ENCODE peak calls at places on chromosome 22, in seven cellular contexts. G is IMR-90, K is erythroblast, B is body of pancreas, E is GM12892, F is transverse colon, M is suprapubic skin. Y is an unnamed sample.

GRCh38 chr22:25090225-25090651 is 109.4 kb upstream of the CRYBB3 start:
- DNase-seq in G (no peak), K (no peak), B (no peak), E (no peak), F (no peak), M (no peak), Y (no peak)

GRCh38 chr22:17379939-17380710 is 10.9 kb downstream of the CECR2 start:
- DNase-seq in G (no peak), K (no peak), B (no peak), E (no peak), F (no peak), M (no peak), Y (peak)

GRCh38 chr22:44947846-44948245 is 62.0 kb downstream of the PHF21B start:
- DNase-seq in G (no peak), K (no peak), B (no peak), E (no peak), F (no peak), M (no peak), Y (no peak)

GRCh38 chr22:25334091-25334490 is 114.7 kb downstream of the CRYBB2 start:
- DNase-seq in G (peak), K (peak), B (no peak), E (no peak), F (peak), M (no peak), Y (peak)

GRCh38 chr22:29842740-29843139 is 4.7 kb upstream of the ASCC2 start:
- DNase-seq in G (peak), K (peak), B (no peak), E (no peak), F (no peak), M (no peak), Y (no peak)

GRCh38 chr22:29536411-29536810 is 17.1 kb downstream of the THOC5 start:
- DNase-seq in G (no peak), K (no peak), B (no peak), E (no peak), F (no peak), M (no peak), Y (no peak)

GRCh38 chr22:45454260-45454659 is 40.8 kb downstream of the RIBC2 start:
- DNase-seq in G (peak), K (no peak), B (no peak), E (no peak), F (no peak), M (no peak), Y (no peak)

GRCh38 chr22:27667121-27667843 is 134.3 kb downstream of the MN1 start:
- DNase-seq in G (no peak), K (no peak), B (no peak), E (no peak), F (no peak), M (no peak), Y (no peak)

GRCh38 chr22:23772315-23773246 is at the start of gene MMP11:
- DNase-seq in G (no peak), K (peak), B (peak), E (peak), F (peak), M (no peak), Y (no peak)

GRCh38 chr22:34841321-34841901 is 224.5 kb upstream of the ISX start:
- DNase-seq in G (no peak), K (no peak), B (no peak), E (no peak), F (no peak), M (no peak), Y (no peak)

GRCh38 chr22:23874871-23875270 is 17.2 kb downstream of the SLC2A11 start:
- DNase-seq in G (no peak), K (no peak), B (no peak), E (no peak), F (no peak), M (no peak), Y (no peak)

GRCh38 chr22:24421428-24421931 is 5.9 kb upstream of the ADORA2A start:
- DNase-seq in G (no peak), K (peak), B (no peak), E (peak), F (no peak), M (no peak), Y (no peak)

GRCh38 chr22:24875862-24876506 is 70.0 kb downstream of the SGSM1 start:
- DNase-seq in G (no peak), K (peak), B (no peak), E (no peak), F (no peak), M (no peak), Y (no peak)

GRCh38 chr22:17910561-17911311 is 113.6 kb downstream of the MICAL3 start:
- DNase-seq in G (peak), K (no peak), B (peak), E (no peak), F (peak), M (no peak), Y (peak)

GRCh38 chr22:26318975-26319374 is 110.1 kb upstream of the ASPHD2 start:
- DNase-seq in G (no peak), K (no peak), B (no peak), E (no peak), F (no peak), M (no peak), Y (no peak)

GRCh38 chr22:25780673-25781072 is 38.7 kb downstream of the MYO18B start:
- DNase-seq in G (no peak), K (no peak), B (no peak), E (no peak), F (no peak), M (no peak), Y (no peak)

GRCh38 chr22:39458443-39459083 is 1.8 kb downstream of the MGAT3 start:
- DNase-seq in G (no peak), K (no peak), B (no peak), E (no peak), F (no peak), M (no peak), Y (no peak)
- TF ChIP-seq POLR2A in G (no peak), K (no peak), B (no peak), E (no peak), F (no peak), M (no peak), Y (no peak)

GRCh38 chr22:42070517-42071422 is at the start of gene NAGA:
- DNase-seq in G (peak), K (peak), B (peak), E (peak), F (peak), M (peak), Y (peak)
- TF ChIP-seq POLR2A in G (no peak), K (peak), B (peak), E (peak), F (peak), M (peak), Y (peak)

GRCh38 chr22:36334081-36334831 is 53.5 kb downstream of the MYH9 start:
- DNase-seq in G (no peak), K (peak), B (no peak), E (no peak), F (peak), M (no peak), Y (no peak)
- TF ChIP-seq POLR2A in G (no peak), K (no peak), B (no peak), E (peak), F (no peak), M (no peak), Y (no peak)

DNA sequence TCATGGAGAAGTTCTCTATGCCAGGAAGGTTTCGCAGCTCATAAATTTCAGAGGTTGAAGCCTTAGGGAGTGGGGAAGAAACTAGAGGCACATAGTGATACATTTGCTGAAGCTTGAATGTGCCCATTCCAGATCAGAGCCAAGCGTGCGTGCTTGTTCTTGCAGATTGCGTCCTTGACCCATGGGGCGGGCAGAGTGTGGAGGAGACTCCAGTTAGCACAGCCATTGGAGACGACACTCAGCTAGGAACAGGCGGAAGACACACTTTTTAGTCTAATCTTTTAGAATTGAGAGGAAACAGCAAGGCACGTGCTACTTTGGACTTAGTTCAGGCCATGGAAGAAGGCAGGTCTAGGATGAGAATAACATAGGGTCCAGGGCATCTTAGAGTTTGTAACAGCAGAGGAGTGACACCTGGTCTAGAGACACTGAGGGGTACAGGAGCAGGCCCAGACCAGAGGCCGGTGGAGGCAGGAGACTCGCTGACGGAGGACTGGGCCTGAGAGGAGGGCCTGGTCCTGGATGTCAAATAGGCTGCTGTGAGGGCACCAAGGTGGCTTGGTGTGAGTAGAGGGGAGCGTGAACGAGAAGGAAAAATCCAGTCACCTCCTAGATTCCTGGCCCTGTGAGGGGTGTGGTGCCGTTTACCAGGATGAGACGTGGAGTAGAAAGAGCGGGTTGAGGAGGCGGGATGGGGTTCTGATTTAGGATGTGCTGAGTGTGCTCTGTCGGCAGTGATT is 154.6 kb downstream of the TBC1D22A start:
- DNase-seq in G (no peak), K (no peak), B (no peak), E (no peak), F (no peak), M (peak), Y (no peak)
- TF ChIP-seq POLR2A in G (no peak), K (no peak), B (no peak), E (peak), F (no peak), M (no peak), Y (no peak)

GRCh38 chr22:37161442-37161841 is 11.7 kb upstream of the IL2RB start:
- DNase-seq in G (no peak), K (peak), B (no peak), E (no peak), F (no peak), M (no peak), Y (no peak)

GRCh38 chr22:37163618-37164534 is 14.2 kb upstream of the IL2RB start:
- DNase-seq in G (no peak), K (no peak), B (no peak), E (peak), F (no peak), M (no peak), Y (no peak)

GRCh38 chr22:37164535-37164887 is 14.8 kb upstream of the IL2RB start:
- DNase-seq in G (no peak), K (no peak), B (no peak), E (no peak), F (no peak), M (no peak), Y (no peak)

GRCh38 chr22:37163096-37163489 is 13.4 kb upstream of the IL2RB start:
- DNase-seq in G (no peak), K (no peak), B (no peak), E (no peak), F (no peak), M (no peak), Y (no peak)

GRCh38 chr22:37162221-37163095 is 12.7 kb upstream of the IL2RB start:
- DNase-seq in G (no peak), K (no peak), B (no peak), E (peak), F (peak), M (no peak), Y (no peak)
- TF ChIP-seq POLR2A in G (no peak), K (no peak), B (no peak), E (peak), F (no peak), M (no peak), Y (no peak)

DNA sequence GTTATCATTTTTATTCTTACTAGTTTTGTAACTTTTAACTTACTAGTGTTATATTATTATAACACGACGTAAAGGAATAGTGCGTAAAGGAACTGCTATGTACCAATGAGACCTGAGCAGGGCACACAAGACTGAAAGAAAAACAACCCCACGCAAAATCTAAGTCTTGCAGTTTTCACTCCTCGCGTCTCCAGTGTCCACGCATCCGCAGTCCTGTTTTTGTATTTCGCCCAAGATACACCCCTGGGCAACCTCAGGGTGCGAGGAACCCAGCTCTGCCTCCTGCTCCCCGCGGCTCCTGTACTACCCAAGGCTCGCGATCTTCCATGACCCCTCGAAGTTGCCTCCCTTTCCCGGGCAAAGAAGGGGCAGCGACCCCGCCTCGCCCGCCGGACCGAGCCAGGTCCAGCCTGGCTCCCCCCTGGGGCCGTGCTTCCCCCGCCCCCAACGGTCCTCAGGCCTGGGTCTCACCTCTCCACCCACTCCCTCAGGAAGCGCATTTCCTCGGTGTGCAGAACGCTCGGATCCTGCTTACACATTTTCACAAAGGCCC is 403 bp downstream of the ST13 start:
- DNase-seq in G (peak), K (peak), B (peak), E (no peak), F (no peak), M (no peak), Y (peak)
- TF ChIP-seq POLR2A in G (no peak), K (no peak), B (no peak), E (no peak), F (no peak), M (no peak), Y (no peak)

DNA sequence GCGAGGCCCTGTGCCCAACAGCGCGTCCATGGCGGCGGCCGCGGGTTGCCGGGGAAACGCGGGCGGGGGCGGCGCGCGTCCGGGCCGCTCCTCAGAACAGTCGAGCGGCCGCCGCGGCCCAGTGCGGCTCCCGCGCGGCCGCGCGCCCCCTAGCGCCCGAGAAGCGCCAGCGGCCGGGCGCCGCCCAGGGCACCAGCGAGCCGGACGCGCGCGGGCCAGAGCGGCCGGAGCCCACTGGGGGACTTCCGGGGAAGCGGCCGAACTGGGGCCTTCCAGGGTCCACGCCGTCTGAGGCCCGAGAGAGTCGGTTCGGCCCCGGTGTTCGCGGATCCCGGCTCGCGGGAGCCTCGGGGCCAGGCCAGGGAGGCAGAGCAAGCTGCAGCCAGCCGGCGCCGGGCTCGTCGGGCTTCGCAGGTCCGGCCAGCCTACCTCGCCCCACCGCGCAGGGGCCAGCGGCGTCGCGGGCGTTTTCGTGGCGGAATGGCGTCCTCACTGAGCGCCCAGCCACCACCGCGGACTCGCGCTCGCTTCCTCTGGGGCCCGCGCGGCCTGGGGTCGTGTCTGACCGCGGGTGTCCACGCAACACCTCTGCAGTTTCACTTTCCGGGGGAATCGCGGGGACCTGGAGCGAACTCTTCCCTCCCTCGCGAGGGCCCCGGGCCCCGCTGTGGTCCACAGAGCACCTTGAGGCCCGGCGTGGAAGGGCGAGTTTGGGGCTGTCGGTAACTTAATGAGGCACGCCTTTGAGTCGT is at the start of gene DENND6B:
- DNase-seq in G (peak), K (peak), B (peak), E (peak), F (peak), M (no peak), Y (peak)
- TF ChIP-seq POLR2A in G (peak), K (peak), B (peak), E (peak), F (peak), M (peak), Y (peak)

Y was measured in gastrocnemius medialis.